ENCODE peak calls at places on chromosomes 12 and 14, in five cellular contexts. V is OCI-LY7, K is heart left ventricle, D is IMR-90, P is upper lobe of right lung. T is an unnamed sample. For H3K36me3, the result is how much of the 10 kb centered on the place peaks cover.

GRCh38 chr14:98935921-98936320 is 336.1 kb downstream of the BCL11B start:
- DNase-seq in V (no peak), K (no peak), D (no peak), P (no peak), T (no peak)

GRCh38 chr12:47900480-47901129 is 4.2 kb downstream of the VDR start:
- DNase-seq in V (peak), K (no peak), D (no peak), P (peak), T (peak)

GRCh38 chr12:123931686-123932321 is 40.8 kb downstream of the CCDC92 start:
- DNase-seq in V (no peak), K (no peak), D (no peak), P (peak), T (no peak)

GRCh38 chr14:99157246-99157645 is 114.8 kb downstream of the BCL11B start:
- DNase-seq in V (no peak), K (no peak), D (no peak), P (no peak), T (no peak)

GRCh38 chr14:93035917-93036651 is 79.6 kb downstream of the ITPK1 start:
- DNase-seq in V (no peak), K (no peak), D (no peak), P (no peak), T (no peak)

GRCh38 chr12:57766464-57767311 is at the start of gene CYP27B1:
- DNase-seq in V (no peak), K (no peak), D (peak), P (peak), T (peak)

GRCh38 chr12:123024819-123025391 is 44.4 kb downstream of the ARL6IP4 start:
- DNase-seq in V (no peak), K (no peak), D (peak), P (peak), T (no peak)

GRCh38 chr12:121917950-121918678 is at the start of gene CFAP251:
- DNase-seq in V (peak), K (peak), D (peak), P (peak), T (peak)

GRCh38 chr14:73467377-73467776 is 9.0 kb upstream of the NUMB start:
- DNase-seq in V (no peak), K (no peak), D (peak), P (peak), T (peak)

GRCh38 chr14:91365552-91365951 is 52.1 kb downstream of the CCDC88C start:
- DNase-seq in V (no peak), K (no peak), D (no peak), P (no peak), T (no peak)

GRCh38 chr14:36947362-36947761 is 225.0 kb downstream of the SLC25A21 start:
- DNase-seq in V (no peak), K (no peak), D (peak), P (no peak), T (no peak)

GRCh38 chr14:49545716-49546115 is 40.5 kb downstream of the RPS29 start:
- DNase-seq in V (no peak), K (no peak), D (no peak), P (no peak), T (no peak)

GRCh38 chr14:85482549-85482948 is 47.4 kb upstream of the FLRT2 start:
- DNase-seq in V (no peak), K (no peak), D (no peak), P (no peak), T (no peak)

DNA sequence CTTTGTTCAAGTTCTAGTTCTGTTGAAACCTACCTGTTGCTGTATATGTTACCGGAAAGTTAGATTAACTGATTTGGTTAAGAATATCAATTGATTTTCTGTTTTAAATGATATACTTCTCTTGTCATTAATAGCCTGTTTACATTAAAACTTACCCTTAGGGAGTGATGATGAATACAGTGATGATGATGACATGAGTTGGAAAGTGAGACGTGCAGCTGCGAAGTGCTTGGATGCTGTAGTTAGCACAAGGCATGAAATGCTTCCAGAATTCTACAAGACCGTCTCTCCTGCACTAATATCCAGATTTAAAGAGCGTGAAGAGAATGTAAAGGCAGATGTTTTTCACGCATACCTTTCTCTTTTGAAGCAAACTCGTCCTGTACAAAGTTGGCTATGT is 33.0 kb downstream of the CAND1 start:
- DNase-seq in V (no peak), K (no peak), D (no peak), P (no peak), T (no peak)
- H3K36me3 ChIP-seq in V (half or more), K (half or more), D (under half), P (half or more), T (half or more)

DNA sequence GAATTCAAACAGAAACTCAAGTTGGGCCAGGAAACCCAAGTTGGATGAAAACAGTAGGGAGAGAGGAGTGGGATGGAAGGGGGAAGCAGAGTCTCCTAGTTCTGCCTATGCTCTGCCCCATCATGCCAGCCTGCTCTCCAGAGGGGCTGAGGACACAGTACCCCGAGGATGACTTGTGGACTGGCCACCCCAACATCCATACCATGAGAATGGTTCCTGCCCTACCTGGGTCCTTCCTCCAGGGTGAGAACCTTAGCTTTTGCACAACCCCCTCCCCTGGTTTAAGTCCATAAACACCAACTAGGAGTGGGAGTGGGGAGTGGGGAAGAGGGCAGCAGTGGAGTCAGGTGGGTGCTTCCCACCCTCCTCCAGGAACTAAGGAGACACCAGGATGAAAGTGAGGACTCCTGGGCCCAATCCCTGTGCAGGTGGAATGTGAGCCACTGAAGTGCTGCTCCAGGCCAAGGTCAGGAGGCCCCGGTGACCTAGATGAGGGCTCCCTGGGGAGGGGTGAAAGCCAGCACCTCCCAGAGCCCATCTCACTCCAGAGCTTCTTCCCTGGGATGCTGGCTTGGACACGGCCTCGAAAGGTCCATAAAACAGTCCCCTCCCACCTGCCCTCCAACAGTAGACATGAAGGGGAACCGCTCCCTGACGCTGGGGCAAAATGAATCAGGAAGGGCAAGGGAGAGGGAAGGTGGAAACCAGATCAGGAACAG is 6.6 kb downstream of the ZNF385A start:
- DNase-seq in V (no peak), K (no peak), D (no peak), P (no peak), T (no peak)
- H3K4me3 ChIP-seq in V (no peak), K (peak), D (no peak), P (peak), T (peak)

DNA sequence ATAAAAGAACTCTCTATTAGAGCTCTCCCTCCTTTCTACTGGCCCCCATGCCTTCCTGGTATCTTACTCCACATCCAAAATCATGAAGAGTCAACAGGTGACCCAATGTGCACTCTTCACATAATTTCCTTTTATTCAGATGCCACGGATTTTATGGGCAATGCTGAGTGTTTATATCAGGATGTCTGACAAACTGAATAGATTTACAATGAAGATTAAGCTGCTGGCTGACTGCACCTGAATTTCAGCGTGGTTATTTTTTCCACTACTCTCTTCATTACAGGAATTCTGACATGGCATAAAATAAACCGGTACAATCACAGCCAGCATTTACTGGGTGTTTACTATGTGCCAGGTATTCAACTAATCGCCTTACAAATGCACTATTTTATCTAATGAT is 29.4 kb upstream of the CERS5 start:
- DNase-seq in V (no peak), K (no peak), D (no peak), P (no peak), T (no peak)
- H3K27ac ChIP-seq in V (no peak), K (no peak), D (no peak), P (no peak), T (no peak)

GRCh38 chr12:110372056-110372425 is 31.5 kb downstream of the ANAPC7 start:
- DNase-seq in V (no peak), K (no peak), D (no peak), P (no peak), T (no peak)

GRCh38 chr12:110370732-110371141 is 32.8 kb downstream of the ANAPC7 start:
- DNase-seq in V (peak), K (no peak), D (no peak), P (no peak), T (no peak)

GRCh38 chr12:110373025-110373876 is 30.3 kb downstream of the ANAPC7 start:
- DNase-seq in V (peak), K (peak), D (no peak), P (no peak), T (no peak)

GRCh38 chr12:110369992-110370391 is 33.5 kb downstream of the ANAPC7 start:
- DNase-seq in V (no peak), K (no peak), D (no peak), P (no peak), T (no peak)

GRCh38 chr12:110371408-110372055 is 32.0 kb downstream of the ANAPC7 start:
- DNase-seq in V (peak), K (no peak), D (no peak), P (peak), T (peak)
- H3K36me3 ChIP-seq in V (half or more), K (half or more), D (under half), P (under half), T (half or more)

DNA sequence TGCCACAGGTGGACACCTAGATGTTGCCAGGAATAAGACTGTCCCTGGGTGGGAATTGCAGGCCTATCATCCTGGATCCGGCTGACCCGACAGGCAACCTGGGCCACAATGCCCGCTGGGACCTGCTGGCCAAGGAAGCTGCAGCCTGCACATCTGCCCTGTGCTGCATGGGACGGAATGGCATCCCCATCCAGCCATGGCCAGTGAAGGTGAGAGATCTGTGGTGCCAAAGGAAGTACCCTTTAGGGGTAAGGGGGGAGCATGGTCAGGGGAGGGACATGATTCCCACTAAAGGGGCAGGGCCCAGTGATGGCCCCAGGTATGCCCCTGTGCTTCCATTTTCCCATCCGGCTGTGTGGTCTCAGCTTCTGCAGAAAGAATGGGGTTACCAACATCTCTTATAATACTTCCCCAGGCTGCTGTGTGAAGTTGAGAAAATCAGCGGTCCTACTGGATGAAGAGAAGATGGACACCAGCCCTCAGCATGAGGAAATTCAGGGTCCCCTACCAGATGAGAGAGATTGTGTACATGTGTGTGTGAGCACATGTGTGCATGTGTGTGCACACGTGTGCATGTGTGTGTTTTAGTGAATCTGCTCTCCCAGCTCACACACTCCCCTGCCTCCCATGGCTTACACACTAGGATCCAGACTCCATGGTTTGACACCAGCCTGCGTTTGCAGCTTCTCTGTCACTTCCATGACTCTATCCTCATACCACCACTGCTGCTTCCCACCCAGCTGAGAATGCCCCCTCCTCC is 8.6 kb upstream of the OAS2 start:
- DNase-seq in V (no peak), K (no peak), D (no peak), P (no peak), T (no peak)
- H3K4me3 ChIP-seq in V (no peak), K (no peak), D (no peak), P (no peak), T (no peak)

GRCh38 chr12:113862570-113863454 is 103.3 kb downstream of the RBM19 start:
- DNase-seq in V (no peak), K (no peak), D (peak), P (no peak), T (no peak)
- H3K27ac ChIP-seq in V (no peak), K (no peak), D (peak), P (no peak), T (no peak)